ENCODE peak calls at places on chromosomes 13 and 19, in seven cellular contexts. B is WTC11; U is CD4-positive, alpha-beta T cell; G is uterus; O is AG04449; E is DND-41; V is heart left ventricle. N is an unnamed sample.

GRCh38 chr13:50261502-50261901 is 246.3 kb downstream of the KCNRG start:
- DNase-seq in B (no peak), U (no peak), G (no peak), O (no peak), E (no peak), V (no peak), N (no peak)

GRCh38 chr19:50325310-50326100 is 3.7 kb downstream of the KCNC3 start:
- DNase-seq in B (peak; percentile 97), U (peak; percentile 65), G (no peak), O (no peak), E (peak; percentile 83), V (peak; percentile 64), N (no peak)

GRCh38 chr19:30087381-30088138 is 145.5 kb downstream of the URI1 start:
- DNase-seq in B (no peak), U (no peak), G (no peak), O (no peak), E (no peak), V (no peak), N (no peak)

GRCh38 chr13:100559886-100560285 is 28.7 kb downstream of the GGACT start:
- DNase-seq in B (no peak), U (no peak), G (no peak), O (no peak), E (no peak), V (no peak), N (no peak)

GRCh38 chr13:110360598-110360997 is 53.5 kb downstream of the COL4A2 start:
- DNase-seq in B (no peak), U (no peak), G (no peak), O (no peak), E (no peak), V (no peak), N (no peak)

GRCh38 chr19:50046649-50047503 is 21.1 kb downstream of the ZNF473 start:
- DNase-seq in B (peak; percentile 80), U (peak; percentile 55), G (no peak), O (no peak), E (peak; percentile 56), V (peak; percentile 53), N (peak; percentile 74)

GRCh38 chr13:59750860-59751259 is 412.9 kb downstream of the DIAPH3 start:
- DNase-seq in B (peak; percentile 49), U (no peak), G (no peak), O (peak; percentile 36), E (no peak), V (no peak), N (no peak)

GRCh38 chr13:109274188-109274821 is 512.1 kb downstream of the IRS2 start:
- DNase-seq in B (peak; percentile 21), U (no peak), G (no peak), O (no peak), E (no peak), V (peak; percentile 36), N (no peak)

GRCh38 chr13:105450784-105451183 is 1084.7 kb downstream of the EFNB2 start:
- DNase-seq in B (no peak), U (no peak), G (no peak), O (no peak), E (no peak), V (no peak), N (no peak)

GRCh38 chr19:33641956-33642498 is 20.3 kb downstream of the CHST8 start:
- DNase-seq in B (peak; percentile 7), U (no peak), G (no peak), O (no peak), E (no peak), V (no peak), N (no peak)

GRCh38 chr19:13033819-13034611 is 38.7 kb downstream of the NFIX start:
- DNase-seq in B (peak; percentile 85), U (peak; percentile 25), G (peak; percentile 77), O (no peak), E (peak; percentile 57), V (peak; percentile 91), N (no peak)

GRCh38 chr13:65336106-65336603 is 1894.0 kb downstream of the PCDH9 start:
- DNase-seq in B (no peak), U (no peak), G (no peak), O (no peak), E (no peak), V (no peak), N (no peak)

GRCh38 chr13:36294061-36294460 is 3.6 kb downstream of the CCDC169 start:
- DNase-seq in B (no peak), U (no peak), G (no peak), O (no peak), E (no peak), V (no peak), N (no peak)

GRCh38 chr19:768424-768823 is 17.5 kb downstream of the MISP start:
- DNase-seq in B (no peak), U (no peak), G (no peak), O (peak; percentile 45), E (no peak), V (no peak), N (no peak)

GRCh38 chr19:18514800-18515682 is 6.8 kb downstream of the ELL start:
- DNase-seq in B (no peak), U (no peak), G (peak; percentile 70), O (no peak), E (no peak), V (peak; percentile 78), N (peak; percentile 85)

DNA sequence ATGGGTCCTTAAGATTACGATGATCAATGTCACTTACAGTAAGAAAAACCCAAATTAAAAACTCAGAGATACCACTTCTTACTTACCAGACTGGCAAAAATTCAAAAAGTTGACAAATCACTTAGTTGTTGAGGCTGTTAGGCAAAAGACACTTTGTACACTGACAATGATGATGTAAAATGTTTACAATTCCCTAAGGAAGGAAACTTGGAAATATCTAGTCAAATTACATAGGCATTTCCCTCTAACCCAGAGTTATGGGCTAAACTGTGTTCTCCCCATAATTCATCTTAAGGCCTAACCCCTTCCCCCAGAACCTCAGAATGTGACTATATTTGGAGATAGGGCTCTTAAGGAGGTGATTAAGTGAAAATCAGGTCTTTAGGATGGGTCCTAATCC is 12.0 kb downstream of the TGDS start:
- DNase-seq in B (no peak), U (no peak), G (no peak), O (no peak), E (no peak), V (no peak), N (no peak)
- TF ChIP-seq CTCF in B (no peak), U (no peak), G (no peak), O (no peak), E (no peak), V (no peak), N (no peak)

GRCh38 chr19:3505598-3506383 is at the start of gene FZR1:
- DNase-seq in B (peak; percentile 97), U (peak; percentile 100), G (peak; percentile 98), O (peak; percentile 82), E (peak; percentile 100), V (peak; percentile 99), N (peak; percentile 93)
- TF ChIP-seq CTCF in B (no peak), U (no peak), G (peak; percentile 42), O (no peak), E (peak; percentile 18), V (no peak), N (no peak)

GRCh38 chr13:69904784-69905183 is 202.8 kb upstream of the ATXN8OS start:
- DNase-seq in B (no peak), U (no peak), G (no peak), O (no peak), E (no peak), V (no peak), N (no peak)
- TF ChIP-seq CTCF in B (no peak), U (no peak), G (no peak), O (no peak), E (no peak), V (no peak), N (no peak)

GRCh38 chr19:42423462-42424344 is 3.5 kb downstream of the LIPE start:
- DNase-seq in B (peak; percentile 93), U (peak; percentile 93), G (peak; percentile 84), O (peak; percentile 64), E (peak; percentile 89), V (peak; percentile 95), N (peak; percentile 77)

GRCh38 chr19:42426643-42427042 is 545 bp downstream of the LIPE start:
- DNase-seq in B (no peak), U (no peak), G (no peak), O (no peak), E (no peak), V (no peak), N (no peak)

GRCh38 chr19:42424345-42424707 is 2.9 kb downstream of the LIPE start:
- DNase-seq in B (no peak), U (no peak), G (no peak), O (no peak), E (no peak), V (no peak), N (no peak)

GRCh38 chr19:42422576-42423461 is 4.4 kb downstream of the LIPE start:
- DNase-seq in B (peak; percentile 66), U (peak; percentile 48), G (no peak), O (no peak), E (no peak), V (peak; percentile 62), N (no peak)

DNA sequence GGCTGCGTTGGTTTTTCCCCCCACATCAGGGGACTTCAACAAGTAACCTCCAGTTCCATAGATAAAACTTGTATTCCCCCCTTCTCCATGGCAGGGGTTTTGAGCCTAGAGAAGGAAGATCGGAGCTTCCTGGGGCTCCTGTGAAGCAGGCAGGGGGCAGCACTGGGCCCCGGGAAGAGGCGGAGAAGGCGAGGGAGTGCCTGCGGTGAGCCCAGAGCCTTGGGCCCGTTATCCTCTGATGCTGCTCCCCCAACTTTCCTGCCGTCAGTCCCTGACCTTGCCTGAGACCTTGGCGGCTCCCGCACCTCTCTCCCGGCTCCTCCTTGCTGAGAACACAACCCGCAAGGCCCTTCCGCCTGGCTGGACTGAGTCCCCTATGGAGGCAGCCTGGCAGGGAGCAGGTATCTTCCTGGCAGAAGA is 2.5 kb downstream of the LIPE start:
- DNase-seq in B (peak; percentile 58), U (no peak), G (no peak), O (no peak), E (no peak), V (peak; percentile 28), N (no peak)
- TF ChIP-seq CTCF in B (no peak), U (no peak), G (no peak), O (no peak), E (no peak), V (no peak), N (no peak)

DNA sequence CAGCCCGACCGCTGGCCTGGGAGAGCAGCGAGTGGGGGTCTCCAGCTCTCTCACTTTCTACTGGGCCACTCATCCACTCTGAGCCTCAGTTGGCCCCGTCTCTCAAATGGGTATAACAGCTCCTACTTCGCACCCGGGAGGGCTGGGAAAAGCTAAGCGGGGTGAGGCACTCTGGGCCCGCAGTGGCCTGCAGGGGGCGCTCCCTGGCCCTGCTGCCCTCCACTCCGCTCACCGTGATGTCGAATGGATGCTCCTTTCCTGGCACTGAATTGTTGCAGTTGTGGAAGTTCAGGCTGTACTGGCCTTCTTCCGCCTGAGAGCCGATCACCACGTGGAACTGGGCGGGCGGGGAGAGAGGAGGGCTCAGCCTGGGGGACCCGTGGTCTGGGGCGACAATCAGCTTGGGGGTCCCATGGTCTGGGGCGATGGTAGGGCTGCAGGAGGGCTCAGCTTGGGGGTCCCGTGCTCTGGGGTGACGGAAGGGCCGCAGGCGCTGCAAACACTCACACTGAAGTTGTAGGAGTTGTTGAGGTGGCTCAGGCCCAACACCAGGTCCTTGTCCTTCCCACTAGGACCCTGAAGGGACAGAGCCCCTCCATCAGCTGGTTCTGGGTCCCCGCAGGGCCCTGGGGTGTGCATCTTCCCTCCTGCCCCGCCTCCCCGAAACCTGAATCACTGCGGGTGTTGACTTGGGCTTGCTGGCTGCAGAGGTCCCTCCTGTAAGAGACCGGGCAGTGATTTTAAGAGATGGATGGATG is 3.9 kb downstream of the GPR108 start:
- DNase-seq in B (peak; percentile 55), U (no peak), G (no peak), O (no peak), E (no peak), V (no peak), N (no peak)
- TF ChIP-seq CTCF in B (peak; percentile 63), U (peak; percentile 33), G (no peak), O (no peak), E (peak; percentile 42), V (peak; percentile 13), N (no peak)